ENCODE peak calls at places on chromosomes 5 and 9, in four cellular contexts. F, O, Y and S are unnamed samples.

GRCh38 chr5:72178910-72179815 is 71.9 kb downstream of the MAP1B start:
- DNase-seq in F (peak), O (no peak), Y (peak), S (peak)

GRCh38 chr9:36141761-36142160 is 5.2 kb downstream of the GLIPR2 start:
- DNase-seq in F (no peak), O (no peak), Y (no peak), S (no peak)

GRCh38 chr5:94431696-94432095 is 186.7 kb downstream of the KIAA0825 start:
- DNase-seq in F (no peak), O (no peak), Y (no peak), S (no peak)

GRCh38 chr5:61306531-61307195 is 25.4 kb upstream of the ZSWIM6 start:
- DNase-seq in F (no peak), O (no peak), Y (peak), S (no peak)

GRCh38 chr9:137138701-137139467 is at the start of gene GRIN1:
- DNase-seq in F (peak), O (no peak), Y (no peak), S (peak)

GRCh38 chr9:70297141-70297540 is 38.4 kb downstream of the SMC5 start:
- DNase-seq in F (no peak), O (no peak), Y (no peak), S (no peak)

GRCh38 chr5:151682751-151683331 is 3.9 kb downstream of the SPARC start:
- DNase-seq in F (no peak), O (no peak), Y (no peak), S (peak)

GRCh38 chr5:3118321-3118720 is 366.8 kb upstream of the IRX2 start:
- DNase-seq in F (no peak), O (no peak), Y (no peak), S (no peak)

GRCh38 chr9:89806371-89807100 is 201.7 kb downstream of the GADD45G start:
- DNase-seq in F (no peak), O (no peak), Y (no peak), S (no peak)

GRCh38 chr5:157487358-157487757 is 27.3 kb downstream of the NIPAL4 start:
- DNase-seq in F (no peak), O (no peak), Y (no peak), S (no peak)

GRCh38 chr9:24516463-24516862 is 29.2 kb downstream of the IZUMO3 start:
- DNase-seq in F (no peak), O (no peak), Y (no peak), S (no peak)